ENCODE peak calls at places on chromosomes 3 and 15, in four cellular contexts. J is body of pancreas; I is CD4-positive, alpha-beta T cell; S is omental fat pad. L is an unnamed sample.

GRCh38 chr15:90883526-90883931 is 775 bp upstream of the FES start:
- DNase-seq in J (no peak), I (no peak), S (no peak), L (no peak)

GRCh38 chr3:8607285-8608040 is 37.1 kb downstream of the SSUH2 start:
- DNase-seq in J (peak), I (no peak), S (no peak), L (peak)

GRCh38 chr3:161295325-161295724 is 74.2 kb downstream of the NMD3 start:
- DNase-seq in J (no peak), I (no peak), S (no peak), L (peak)

GRCh38 chr3:38117748-38118420 is 19.0 kb downstream of the ACAA1 start:
- DNase-seq in J (peak), I (peak), S (peak), L (no peak)

GRCh38 chr3:50572801-50573371 is 3.6 kb downstream of the HEMK1 start:
- DNase-seq in J (no peak), I (no peak), S (no peak), L (no peak)

GRCh38 chr3:52403955-52404354 is 40.9 kb downstream of the SEMA3G start:
- DNase-seq in J (no peak), I (no peak), S (no peak), L (no peak)

GRCh38 chr3:17742092-17742836 is at the start of gene TBC1D5:
- DNase-seq in J (peak), I (peak), S (peak), L (no peak)

GRCh38 chr3:14369675-14370669 is 32.4 kb upstream of the SLC6A6 start:
- DNase-seq in J (peak), I (no peak), S (no peak), L (no peak)

GRCh38 chr3:97579365-97579764 is 185.2 kb upstream of the ARL6 start:
- DNase-seq in J (no peak), I (no peak), S (no peak), L (no peak)

GRCh38 chr3:73024836-73025235 is 28.2 kb downstream of the PPP4R2 start:
- DNase-seq in J (no peak), I (no peak), S (no peak), L (no peak)

GRCh38 chr3:138775254-138775595 is 59.5 kb downstream of the PIK3CB start:
- DNase-seq in J (no peak), I (no peak), S (no peak), L (no peak)

GRCh38 chr3:172751188-172751571 is 654 bp downstream of the ECT2 start:
- DNase-seq in J (no peak), I (no peak), S (no peak), L (no peak)

GRCh38 chr3:74067296-74067695 is 442.6 kb upstream of the PDZRN3 start:
- DNase-seq in J (no peak), I (no peak), S (no peak), L (no peak)

GRCh38 chr3:61299981-61300380 is 48.7 kb upstream of the FHIT start:
- DNase-seq in J (no peak), I (no peak), S (no peak), L (no peak)

GRCh38 chr3:122893754-122894668 is 99.1 kb downstream of the SLC49A4 start:
- DNase-seq in J (no peak), I (no peak), S (no peak), L (no peak)

GRCh38 chr3:61331937-61332590 is 80.8 kb upstream of the FHIT start:
- DNase-seq in J (no peak), I (no peak), S (no peak), L (peak)

GRCh38 chr3:140176526-140176925 is 241.5 kb downstream of the CLSTN2 start:
- DNase-seq in J (no peak), I (no peak), S (no peak), L (peak)

GRCh38 chr3:196537319-196537984 is 22.3 kb upstream of the SMCO1 start:
- DNase-seq in J (peak), I (peak), S (peak), L (no peak)

GRCh38 chr3:27714692-27715453 is 7.2 kb downstream of the EOMES start:
- DNase-seq in J (no peak), I (no peak), S (no peak), L (no peak)

GRCh38 chr3:131717493-131717892 is 214.7 kb upstream of the MRPL3 start:
- DNase-seq in J (no peak), I (no peak), S (no peak), L (no peak)

GRCh38 chr15:78085928-78086327 is 6.4 kb upstream of the SH2D7 start:
- DNase-seq in J (no peak), I (no peak), S (no peak), L (no peak)

GRCh38 chr3:27171113-27171512 is 198.1 kb downstream of the NEK10 start:
- DNase-seq in J (no peak), I (no peak), S (no peak), L (no peak)

GRCh38 chr3:64030741-64031140 is 7.4 kb upstream of the PSMD6 start:
- DNase-seq in J (peak), I (peak), S (peak), L (no peak)

GRCh38 chr3:65466300-65466988 is 572.3 kb downstream of the MAGI1 start:
- DNase-seq in J (no peak), I (no peak), S (no peak), L (no peak)

GRCh38 chr3:58387650-58388546 is 45.7 kb downstream of the PDHB start:
- DNase-seq in J (no peak), I (no peak), S (no peak), L (no peak)

GRCh38 chr3:58384381-58385090 is 49.1 kb downstream of the PDHB start:
- DNase-seq in J (no peak), I (no peak), S (no peak), L (no peak)

GRCh38 chr3:58388550-58389061 is 45.0 kb downstream of the PDHB start:
- DNase-seq in J (no peak), I (no peak), S (no peak), L (peak)

GRCh38 chr3:58383904-58384303 is 49.7 kb downstream of the PDHB start:
- DNase-seq in J (peak), I (no peak), S (no peak), L (peak)

DNA sequence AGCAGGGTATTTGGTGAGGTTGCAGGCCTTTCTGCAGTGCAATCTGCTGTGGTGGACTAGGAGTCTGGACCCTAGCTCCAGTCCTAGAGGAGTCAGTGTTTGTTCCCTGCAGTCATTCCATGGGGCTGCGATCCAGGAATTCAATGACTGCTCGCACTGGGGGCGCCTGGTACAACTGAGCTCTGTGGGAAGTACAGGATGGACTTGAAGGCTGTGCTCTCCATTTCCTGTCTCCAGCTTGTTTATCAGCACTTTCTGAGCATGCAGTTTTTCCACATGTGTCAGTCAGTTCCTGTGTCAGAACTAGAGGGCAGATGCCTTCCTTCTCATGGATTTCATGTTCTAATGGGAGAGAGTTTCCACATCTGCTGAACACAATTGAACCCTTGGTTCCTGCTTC is 46.7 kb downstream of the PDHB start:
- DNase-seq in J (peak), I (no peak), S (no peak), L (no peak)
- TF ChIP-seq CTCF in J (no peak), I (no peak), S (no peak), L (no peak)

DNA sequence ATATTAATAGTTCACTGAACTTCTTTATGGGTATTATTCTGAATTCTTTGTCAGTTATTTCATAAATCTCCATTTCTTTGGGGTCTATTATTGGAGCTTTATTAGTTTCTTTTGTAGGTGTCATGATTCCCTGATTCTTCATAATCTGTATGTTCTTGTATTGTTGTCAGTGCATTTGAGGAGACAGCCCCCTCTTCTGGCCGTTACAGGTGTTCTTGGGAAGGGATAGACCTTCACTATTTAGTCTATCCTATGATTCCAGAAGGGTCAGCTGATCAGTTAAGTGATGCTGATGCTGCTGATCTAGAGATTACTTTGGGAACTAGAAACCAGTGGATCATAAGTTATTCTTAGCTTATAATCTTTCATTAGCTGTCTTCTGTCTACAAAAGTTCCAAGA is 34.9 kb downstream of the TMEM39A start:
- DNase-seq in J (no peak), I (no peak), S (no peak), L (no peak)
- TF ChIP-seq CTCF in J (no peak), I (no peak), S (no peak), L (no peak)

GRCh38 chr3:188153949-188154757 is at the start of gene LPP:
- DNase-seq in J (peak), I (peak), S (peak), L (no peak)
- TF ChIP-seq CTCF in J (no peak), I (no peak), S (no peak), L (peak)

GRCh38 chr3:12154151-12154550 is 4.6 kb downstream of the TIMP4 start:
- DNase-seq in J (no peak), I (no peak), S (no peak), L (no peak)
- TF ChIP-seq CTCF in J (no peak), I (no peak), S (no peak), L (no peak)

DNA sequence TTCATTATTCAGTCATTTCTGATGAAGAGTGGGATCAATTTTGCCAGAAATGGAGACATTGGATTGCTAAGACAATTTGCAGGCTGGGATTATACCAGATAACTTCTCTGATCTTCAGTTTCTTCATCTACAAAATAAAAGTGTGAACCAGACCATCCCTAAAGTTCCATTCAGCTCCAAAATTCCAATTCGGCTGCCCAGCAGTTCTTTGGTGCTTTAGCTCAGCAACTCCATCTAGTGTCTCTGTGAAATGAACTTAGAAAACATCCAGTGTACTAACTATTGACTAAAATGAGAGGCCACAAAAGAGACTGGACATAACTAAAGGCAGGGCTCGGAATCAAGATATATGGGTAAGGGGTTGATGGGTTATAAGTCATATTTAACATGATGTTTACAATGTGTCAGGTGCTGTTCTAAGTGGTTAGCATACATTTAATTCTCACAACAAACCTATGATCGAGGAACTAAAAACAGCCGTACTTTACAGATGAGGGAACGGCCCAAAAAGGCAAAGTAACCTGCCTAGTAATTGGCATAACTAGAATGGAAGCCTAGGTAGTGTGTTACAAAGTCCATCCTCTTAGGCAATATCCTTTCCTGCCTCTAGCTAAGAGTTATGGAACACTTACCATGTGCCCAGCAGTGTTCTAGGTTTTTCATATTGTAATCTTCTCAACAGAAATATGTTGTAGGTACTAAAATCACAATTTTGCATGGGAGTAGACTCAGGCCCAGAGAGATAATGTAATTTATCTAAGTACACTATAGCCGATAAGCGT is 17.0 kb downstream of the THAP10 start:
- DNase-seq in J (no peak), I (no peak), S (no peak), L (peak)
- TF ChIP-seq CTCF in J (no peak), I (no peak), S (no peak), L (peak)

GRCh38 chr3:113532698-113533533 is 561 bp downstream of the SIDT1 start:
- DNase-seq in J (peak), I (peak), S (no peak), L (no peak)
- TF ChIP-seq CTCF in J (no peak), I (no peak), S (no peak), L (no peak)

DNA sequence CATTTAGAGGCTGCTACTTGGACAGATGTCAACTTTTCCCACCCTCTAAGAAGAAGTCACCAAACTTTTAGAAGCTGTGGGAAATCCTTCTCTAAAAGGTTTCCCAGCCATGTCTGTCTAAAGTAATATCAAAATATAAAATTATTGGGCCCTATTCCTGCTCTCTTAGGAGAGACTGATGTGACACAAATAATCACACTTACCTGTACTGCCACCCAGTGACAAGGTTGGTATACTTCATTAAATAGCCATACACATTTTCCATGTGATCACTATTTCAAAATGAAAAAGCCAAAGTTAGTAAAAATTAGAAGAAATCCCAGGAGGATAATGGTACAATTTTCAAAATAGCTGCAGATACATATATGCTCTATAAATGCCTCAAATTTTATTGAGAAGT is 12.6 kb downstream of the OSBPL11 start:
- DNase-seq in J (no peak), I (no peak), S (no peak), L (no peak)
- TF ChIP-seq CTCF in J (no peak), I (no peak), S (no peak), L (no peak)

DNA sequence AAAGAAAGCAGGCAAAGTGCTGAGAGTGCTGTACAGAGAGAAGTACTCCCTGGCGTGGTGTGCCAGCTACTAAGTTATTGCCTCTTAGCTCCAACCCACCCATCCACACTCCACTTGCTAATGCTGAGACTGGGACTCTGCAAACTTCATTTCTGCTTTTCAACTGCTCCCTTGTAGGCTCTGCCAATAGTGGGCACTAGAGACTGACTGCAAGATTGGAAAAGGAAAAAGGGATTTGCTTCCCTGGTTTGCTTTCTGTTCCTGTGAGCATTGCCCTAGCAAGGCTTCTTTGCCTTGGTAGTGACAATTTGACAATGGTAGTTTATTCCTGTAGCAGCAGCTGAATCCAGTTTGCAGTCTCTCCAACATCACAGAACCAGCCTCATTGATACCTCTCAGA is 56.4 kb upstream of the TMEM108 start:
- DNase-seq in J (no peak), I (no peak), S (no peak), L (no peak)
- TF ChIP-seq CTCF in J (no peak), I (no peak), S (no peak), L (no peak)

DNA sequence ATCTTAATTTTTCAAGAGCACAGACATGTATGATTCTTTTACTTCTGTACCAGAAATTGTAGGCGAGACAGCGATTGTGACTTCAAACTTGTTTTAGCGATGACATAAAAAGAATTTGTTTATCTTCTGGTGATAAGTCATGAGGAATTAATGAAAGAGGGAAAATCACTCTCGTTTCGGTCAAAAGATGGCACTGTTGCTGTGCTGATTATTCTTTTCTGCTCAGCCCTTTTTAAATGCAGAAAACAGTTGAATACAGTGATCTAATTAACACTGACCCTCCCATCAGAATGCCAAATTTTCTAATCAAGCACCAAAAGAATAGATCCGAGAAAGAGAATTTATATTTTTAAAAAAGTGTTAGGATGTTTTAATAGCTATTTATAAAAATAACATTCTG is 52.6 kb downstream of the NSUN3 start:
- DNase-seq in J (no peak), I (no peak), S (no peak), L (peak)
- TF ChIP-seq CTCF in J (no peak), I (no peak), S (no peak), L (peak)